ENCODE peak calls at places on chromosomes 2 and 18, in eight cellular contexts. V, D, W, M, A, B, S and Q are unnamed samples.

GRCh38 chr2:169761251-169761969 is 27.8 kb downstream of the KLHL23 start:
- DNase-seq in B (no peak), D (no peak), W (no peak), V (no peak), M (no peak), A (no peak), S (no peak), Q (no peak)

GRCh38 chr2:138997849-138998517 is 217.8 kb upstream of the NXPH2 start:
- DNase-seq in S (no peak), W (peak), V (no peak), B (no peak), A (no peak), M (no peak), D (no peak), Q (no peak)

GRCh38 chr2:66084948-66085590 is 349.9 kb upstream of the MEIS1 start:
- DNase-seq in B (no peak), M (no peak), W (no peak), D (no peak), V (no peak), S (no peak), A (no peak), Q (peak)

GRCh38 chr18:58766164-58766563 is 94.9 kb downstream of the MALT1 start:
- DNase-seq in V (no peak), D (no peak), A (no peak), M (no peak), S (no peak), W (no peak), B (no peak), Q (no peak)

GRCh38 chr2:146451972-146452371 is 1392.9 kb upstream of the ACVR2A start:
- DNase-seq in W (no peak), M (no peak), D (no peak), S (no peak), A (no peak), V (no peak), B (no peak), Q (no peak)

GRCh38 chr2:55097462-55098410 is 47.5 kb upstream of the RTN4 start:
- DNase-seq in M (no peak), S (no peak), D (no peak), V (no peak), W (no peak), B (no peak), A (peak), Q (no peak)

GRCh38 chr2:161273038-161273760 is 35.0 kb upstream of the PSMD14 start:
- DNase-seq in D (peak), B (peak), W (peak), S (no peak), A (peak), V (peak), M (no peak), Q (peak)

GRCh38 chr2:240573071-240573515 is 4.8 kb downstream of the RNPEPL1 start:
- DNase-seq in D (no peak), A (no peak), V (no peak), B (no peak), M (peak), W (no peak), S (no peak), Q (no peak)

GRCh38 chr2:120434487-120434886 is 88.6 kb downstream of the INHBB start:
- DNase-seq in M (no peak), D (no peak), S (no peak), W (no peak), A (peak), B (no peak), V (peak), Q (no peak)

GRCh38 chr2:236661064-236661761 is 91.6 kb downstream of the ACKR3 start:
- DNase-seq in W (no peak), V (no peak), S (no peak), A (peak), M (no peak), B (no peak), D (no peak), Q (no peak)

GRCh38 chr2:78304678-78305077 is 720.8 kb upstream of the REG3G start:
- DNase-seq in W (no peak), V (no peak), M (no peak), D (no peak), B (no peak), S (no peak), A (no peak), Q (no peak)

GRCh38 chr2:25341753-25342371 is at the start of gene DNMT3A:
- DNase-seq in M (peak), W (peak), A (peak), B (no peak), S (peak), V (no peak), D (peak), Q (peak)

GRCh38 chr2:193517615-193518014 is 1322.9 kb upstream of the TMEFF2 start:
- DNase-seq in A (peak), D (no peak), W (no peak), M (no peak), S (no peak), V (no peak), B (no peak), Q (no peak)

GRCh38 chr18:51107594-51108305 is 77.7 kb downstream of the SMAD4 start:
- DNase-seq in W (no peak), D (no peak), V (no peak), B (no peak), A (no peak), S (no peak), M (no peak), Q (no peak)

GRCh38 chr2:128623776-128624424 is 305.2 kb upstream of the HS6ST1 start:
- DNase-seq in W (peak), A (peak), V (peak), B (peak), S (no peak), M (no peak), D (peak), Q (peak)

GRCh38 chr2:85998071-85998991 is 107.4 kb downstream of the POLR1A start:
- DNase-seq in S (no peak), A (peak), W (peak), D (peak), B (no peak), V (peak), M (peak), Q (no peak)

GRCh38 chr18:51668632-51669031 is 471.2 kb upstream of the MEX3C start:
- DNase-seq in B (no peak), S (no peak), D (no peak), V (no peak), M (no peak), W (no peak), A (no peak), Q (no peak)

GRCh38 chr2:221228214-221228769 is 343.8 kb downstream of the EPHA4 start:
- DNase-seq in S (no peak), B (no peak), D (no peak), M (no peak), V (no peak), A (no peak), W (no peak), Q (no peak)

GRCh38 chr2:220569380-220569779 is 942.0 kb downstream of the SLC4A3 start:
- DNase-seq in V (no peak), A (no peak), W (no peak), S (no peak), M (no peak), B (peak), D (no peak), Q (no peak)